ENCODE peak calls at places on chromosomes 6 and 20, in nine cellular contexts. J is HCT116, G is sigmoid colon, Z is stomach, U is spleen, V is vagina, X is H1, L is HepG2, S is GM12891. C is an unnamed sample.

GRCh38 chr6:127590344-127590743 is 13.4 kb downstream of the C6orf58 start:
- DNase-seq in J (no peak), G (no peak), Z (no peak), U (no peak), V (no peak), X (no peak), L (no peak), S (no peak), C (no peak)

GRCh38 chr20:41587523-41587922 is 30.7 kb downstream of the CHD6 start:
- DNase-seq in J (no peak), G (no peak), Z (no peak), U (no peak), V (no peak), X (no peak), L (no peak), S (no peak), C (no peak)

GRCh38 chr20:36315545-36316351 is 9.6 kb downstream of the DLGAP4 start:
- DNase-seq in J (no peak), G (peak; percentile 56), Z (no peak), U (peak; percentile 55), V (no peak), X (no peak), L (no peak), S (no peak), C (peak; percentile 8)

GRCh38 chr6:71387179-71387578 is 98.6 kb downstream of the OGFRL1 start:
- DNase-seq in J (no peak), G (no peak), Z (no peak), U (no peak), V (no peak), X (no peak), L (no peak), S (no peak), C (no peak)

GRCh38 chr20:36305602-36306556 is at the start of gene DLGAP4:
- DNase-seq in J (no peak), G (peak; percentile 45), Z (peak; percentile 17), U (no peak), V (no peak), X (no peak), L (no peak), S (no peak), C (no peak)

GRCh38 chr20:25066386-25066785 is 8.4 kb upstream of the ACSS1 start:
- DNase-seq in J (no peak), G (no peak), Z (peak; percentile 23), U (peak; percentile 56), V (no peak), X (no peak), L (no peak), S (no peak), C (no peak)

GRCh38 chr20:1374246-1374645 is 18.6 kb downstream of the FKBP1A start:
- DNase-seq in J (no peak), G (no peak), Z (no peak), U (no peak), V (peak; percentile 22), X (no peak), L (no peak), S (no peak), C (no peak)

GRCh38 chr6:127460465-127460864 is 1.3 kb upstream of the KIAA0408 start:
- DNase-seq in J (no peak), G (no peak), Z (no peak), U (no peak), V (no peak), X (no peak), L (no peak), S (no peak), C (no peak)

GRCh38 chr6:52994031-52994788 is 874 bp downstream of the GSTA4 start:
- DNase-seq in J (no peak), G (peak; percentile 66), Z (no peak), U (no peak), V (no peak), X (no peak), L (peak; percentile 46), S (no peak), C (no peak)

GRCh38 chr20:59025086-59025485 is 5.9 kb downstream of the TUBB1 start:
- DNase-seq in J (no peak), G (no peak), Z (no peak), U (no peak), V (no peak), X (no peak), L (no peak), S (no peak), C (no peak)

GRCh38 chr6:43981363-43981990 is 145.8 kb downstream of the MRPL14 start:
- DNase-seq in J (no peak), G (peak; percentile 30), Z (peak; percentile 11), U (no peak), V (no peak), X (no peak), L (no peak), S (no peak), C (no peak)
- TF ChIP-seq POLR2A in J (no peak), G (no peak), Z (no peak), U (no peak), V (no peak), X (no peak), L (no peak), S (no peak), C (no peak)

GRCh38 chr6:37115236-37115894 is 54.6 kb upstream of the PIM1 start:
- DNase-seq in J (no peak), G (no peak), Z (no peak), U (no peak), V (no peak), X (no peak), L (no peak), S (no peak), C (no peak)
- TF ChIP-seq POLR2AphosphoS5 in J (no peak), G (no peak), Z (no peak), U (no peak), V (no peak), X (no peak), L (no peak), S (no peak), C (no peak)

GRCh38 chr20:62122659-62123449 is 579 bp downstream of the LSM14B start:
- DNase-seq in J (no peak), G (peak; percentile 80), Z (peak; percentile 63), U (peak; percentile 92), V (no peak), X (no peak), L (no peak), S (peak; percentile 61), C (peak; percentile 63)
- TF ChIP-seq POLR2A in J (no peak), G (no peak), Z (no peak), U (no peak), V (no peak), X (no peak), L (peak; percentile 14), S (no peak), C (no peak)

GRCh38 chr6:161439093-161439492 is 165.2 kb upstream of the AGPAT4 start:
- DNase-seq in J (peak; percentile 40), G (peak; percentile 76), Z (no peak), U (no peak), V (no peak), X (no peak), L (no peak), S (no peak), C (no peak)
- TF ChIP-seq POLR2AphosphoS5 in J (peak; percentile 38), G (no peak), Z (peak; percentile 23), U (peak; percentile 21), V (no peak), X (no peak), L (no peak), S (no peak), C (no peak)

GRCh38 chr6:106085984-106086832 is at the start of gene PRDM1:
- DNase-seq in J (peak; percentile 81), G (peak; percentile 86), Z (peak; percentile 92), U (peak; percentile 98), V (no peak), X (peak; percentile 44), L (no peak), S (peak; percentile 33), C (peak; percentile 50)
- TF ChIP-seq POLR2A in J (no peak), G (no peak), Z (no peak), U (peak; percentile 54), V (peak; percentile 85), X (no peak), L (no peak), S (no peak), C (peak; percentile 77)

GRCh38 chr6:89111933-89112332 is 5.9 kb downstream of the SRSF12 start:
- DNase-seq in J (peak; percentile 10), G (no peak), Z (no peak), U (no peak), V (no peak), X (no peak), L (no peak), S (no peak), C (no peak)
- TF ChIP-seq POLR2AphosphoS5 in J (no peak), G (no peak), Z (no peak), U (no peak), V (no peak), X (no peak), L (no peak), S (no peak), C (no peak)

C was measured in GM12892.